ENCODE peak calls at places on chromosomes 13 and 19, in four cellular contexts. Q, F, E and Z are unnamed samples. For H3K9me3, the result is how much of the 10 kb centered on the place peaks cover.

GRCh38 chr19:46772170-46773017 is 16.0 kb downstream of the SLC1A5 start:
- DNase-seq in Q (no peak), F (no peak), E (no peak), Z (no peak)

GRCh38 chr13:47019977-47020376 is 123.1 kb upstream of the HTR2A start:
- DNase-seq in Q (no peak), F (no peak), E (no peak), Z (no peak)

GRCh38 chr19:7733376-7733775 is 1.5 kb upstream of the CLEC4G start:
- DNase-seq in Q (no peak), F (no peak), E (no peak), Z (no peak)

GRCh38 chr19:19549804-19550453 is 11.9 kb downstream of the CILP2 start:
- DNase-seq in Q (no peak), F (no peak), E (no peak), Z (no peak)

GRCh38 chr19:1758231-1758577 is 4.9 kb downstream of the ONECUT3 start:
- DNase-seq in Q (no peak), F (no peak), E (no peak), Z (no peak)

GRCh38 chr13:99982021-99982740 is 597 bp downstream of the ZIC2 start:
- DNase-seq in Q (no peak), F (no peak), E (no peak), Z (peak)

GRCh38 chr19:4639531-4640246 is 373 bp downstream of the TNFAIP8L1 start:
- DNase-seq in Q (peak), F (no peak), E (no peak), Z (peak)

GRCh38 chr19:43555185-43555770 is 20.0 kb downstream of the XRCC1 start:
- DNase-seq in Q (peak), F (peak), E (peak), Z (peak)

GRCh38 chr13:93227280-93227905 is 786 bp downstream of the GPC6 start:
- DNase-seq in Q (peak), F (no peak), E (no peak), Z (no peak)

GRCh38 chr19:41863209-41863931 is 3.3 kb downstream of the RPS19 start:
- DNase-seq in Q (no peak), F (no peak), E (no peak), Z (no peak)

GRCh38 chr13:83613524-83613923 is 268.8 kb downstream of the SLITRK1 start:
- DNase-seq in Q (no peak), F (no peak), E (no peak), Z (no peak)

GRCh38 chr13:75507027-75508001 is 25.3 kb upstream of the TBC1D4 start:
- DNase-seq in Q (no peak), F (no peak), E (no peak), Z (no peak)

GRCh38 chr13:39505151-39505550 is 97.8 kb downstream of the LHFPL6 start:
- DNase-seq in Q (no peak), F (no peak), E (no peak), Z (no peak)

GRCh38 chr19:46374526-46375475 is 27.9 kb downstream of the PPP5C start:
- DNase-seq in Q (no peak), F (no peak), E (no peak), Z (no peak)

GRCh38 chr13:27428160-27428559 is 3.7 kb downstream of the GTF3A start:
- DNase-seq in Q (no peak), F (no peak), E (no peak), Z (no peak)

GRCh38 chr13:112959206-112959605 is 9.8 kb upstream of the MCF2L start:
- DNase-seq in Q (no peak), F (no peak), E (peak), Z (no peak)

GRCh38 chr19:943551-944170 is 17.8 kb downstream of the ARID3A start:
- DNase-seq in Q (no peak), F (no peak), E (no peak), Z (peak)

GRCh38 chr13:51781246-51782022 is 22.5 kb downstream of the DHRS12 start:
- DNase-seq in Q (no peak), F (peak), E (no peak), Z (no peak)

GRCh38 chr19:2607712-2608601 is 94.5 kb downstream of the GNG7 start:
- DNase-seq in Q (no peak), F (no peak), E (no peak), Z (no peak)

GRCh38 chr13:50127726-50128291 is 112.6 kb downstream of the KCNRG start:
- DNase-seq in Q (no peak), F (no peak), E (no peak), Z (no peak)

GRCh38 chr13:72473321-72473720 is 254.1 kb downstream of the MZT1 start:
- DNase-seq in Q (no peak), F (no peak), E (no peak), Z (no peak)

GRCh38 chr13:73465629-73465974 is 406.8 kb downstream of the KLF5 start:
- DNase-seq in Q (no peak), F (no peak), E (no peak), Z (peak)

GRCh38 chr13:110447058-110447511 is 114.4 kb downstream of the RAB20 start:
- DNase-seq in Q (no peak), F (no peak), E (no peak), Z (no peak)

GRCh38 chr13:25990801-25991200 is 61.0 kb downstream of the SHISA2 start:
- DNase-seq in Q (no peak), F (no peak), E (no peak), Z (no peak)

GRCh38 chr19:16661480-16662034 is 618 bp downstream of the TMEM38A start:
- DNase-seq in Q (peak), F (peak), E (peak), Z (peak)

GRCh38 chr13:99959538-99960230 is 11.9 kb downstream of the ZIC5 start:
- DNase-seq in Q (no peak), F (peak), E (no peak), Z (no peak)

GRCh38 chr19:35585844-35586243 is at the start of gene PMIS2:
- DNase-seq in Q (no peak), F (no peak), E (no peak), Z (no peak)

GRCh38 chr19:51137812-51138425 is 4.2 kb upstream of the SIGLEC7 start:
- DNase-seq in Q (no peak), F (no peak), E (no peak), Z (no peak)

GRCh38 chr13:102825921-102826706 is 19.7 kb upstream of the ERCC5 start:
- DNase-seq in Q (no peak), F (no peak), E (no peak), Z (no peak)

GRCh38 chr13:52141299-52141698 is 12.4 kb upstream of the NEK5 start:
- DNase-seq in Q (no peak), F (no peak), E (no peak), Z (no peak)

GRCh38 chr13:24124789-24125476 is 35.6 kb upstream of the SPATA13 start:
- DNase-seq in Q (no peak), F (no peak), E (no peak), Z (no peak)

GRCh38 chr13:59976856-59977255 is 186.9 kb downstream of the DIAPH3 start:
- DNase-seq in Q (no peak), F (no peak), E (no peak), Z (no peak)

GRCh38 chr13:106129273-106129672 is 406.2 kb downstream of the EFNB2 start:
- DNase-seq in Q (no peak), F (no peak), E (no peak), Z (no peak)

GRCh38 chr19:12938536-12939291 is at the start of gene CALR:
- DNase-seq in Q (no peak), F (no peak), E (no peak), Z (no peak)

GRCh38 chr19:49222011-49222410 is 64.4 kb downstream of the TRPM4 start:
- DNase-seq in Q (no peak), F (no peak), E (no peak), Z (no peak)

GRCh38 chr19:30160426-30160825 is 211.8 kb upstream of the ZNF536 start:
- DNase-seq in Q (no peak), F (no peak), E (no peak), Z (no peak)

GRCh38 chr13:96034662-96035061 is 18.5 kb downstream of the UGGT2 start:
- DNase-seq in Q (no peak), F (peak), E (no peak), Z (no peak)

GRCh38 chr19:38650180-38650775 is 2.8 kb downstream of the ACTN4 start:
- DNase-seq in Q (no peak), F (peak), E (no peak), Z (peak)

GRCh38 chr13:31044658-31045620 is 112.5 kb downstream of the TEX26 start:
- DNase-seq in Q (no peak), F (no peak), E (no peak), Z (no peak)

GRCh38 chr13:95180513-95181245 is 120.6 kb downstream of the ABCC4 start:
- DNase-seq in Q (no peak), F (no peak), E (no peak), Z (no peak)

GRCh38 chr19:57623091-57623490 is 9.0 kb downstream of the ZNF134 start:
- DNase-seq in Q (no peak), F (no peak), E (no peak), Z (no peak)
- H3K9me3 ChIP-seq in Q (half or more), F (half or more), E (half or more), Z (half or more)

DNA sequence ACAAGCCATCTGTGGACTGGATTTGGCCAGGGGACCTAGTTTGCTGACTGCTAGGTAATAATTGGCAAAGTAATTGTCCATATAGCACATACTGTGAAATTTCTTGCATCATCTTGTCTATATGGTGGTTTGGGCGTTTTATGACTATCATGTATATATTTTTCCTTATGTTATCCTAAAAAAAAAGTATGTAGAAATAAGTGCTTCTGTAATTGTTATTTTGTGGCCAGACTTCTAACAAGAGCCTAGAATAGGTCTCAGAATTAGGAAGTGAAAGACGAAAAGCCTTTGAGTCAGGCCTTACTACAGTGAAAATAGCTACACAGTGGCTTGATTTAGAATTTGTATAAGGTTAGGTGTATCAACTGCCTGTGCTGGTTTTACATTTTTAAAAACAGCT is 4.2 kb downstream of the FNDC3A start:
- DNase-seq in Q (no peak), F (no peak), E (no peak), Z (no peak)
- H3K4me3 ChIP-seq in Q (no peak), F (peak), E (no peak), Z (no peak)

DNA sequence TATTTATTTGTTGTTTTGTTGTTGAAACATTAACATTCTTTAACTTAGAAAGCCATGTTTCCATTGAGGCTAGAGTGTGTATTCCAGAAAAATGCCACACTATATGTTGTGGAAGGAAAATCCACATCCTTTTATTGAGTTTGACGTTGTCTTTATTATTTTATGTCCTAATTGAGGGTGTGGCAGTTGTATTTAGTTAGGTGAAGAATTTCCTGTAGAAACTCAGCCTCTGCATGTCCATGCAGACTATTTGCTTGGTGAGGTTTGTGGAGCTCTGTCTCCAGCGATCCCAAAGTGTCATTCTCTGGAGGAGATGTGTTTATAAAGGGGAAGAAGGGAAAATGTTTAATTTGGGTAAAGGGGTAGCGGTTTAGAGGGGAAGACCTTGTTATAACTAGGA is 46.6 kb downstream of the AKAP11 start:
- DNase-seq in Q (no peak), F (no peak), E (no peak), Z (no peak)
- H3K9me3 ChIP-seq in Q (under half), F (under half), E (under half), Z (under half)

GRCh38 chr13:57635541-57635940 is 4.0 kb downstream of the PCDH17 start:
- DNase-seq in Q (no peak), F (no peak), E (no peak), Z (no peak)
- H3K4me3 ChIP-seq in Q (peak), F (peak), E (peak), Z (no peak)

DNA sequence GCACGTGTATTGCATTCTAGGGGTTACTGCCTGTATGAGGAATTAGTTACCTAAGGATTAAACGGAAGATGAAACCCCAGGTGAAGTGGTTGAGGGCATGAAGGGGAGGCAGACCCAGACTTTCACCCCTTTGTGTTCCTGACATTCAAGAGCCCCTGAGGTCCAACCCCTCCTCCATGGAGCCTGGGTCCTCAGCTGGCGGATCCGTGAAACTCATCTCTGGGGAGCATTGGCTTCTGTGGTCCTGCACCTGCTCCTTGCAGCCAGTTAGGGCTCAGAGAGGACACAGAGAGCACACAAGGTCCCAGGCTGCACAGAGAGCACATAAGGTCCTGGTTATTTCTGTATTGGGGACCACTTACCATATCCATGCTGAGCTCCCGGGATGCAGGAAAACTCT is 7.0 kb upstream of the LILRA1 start:
- DNase-seq in Q (no peak), F (no peak), E (no peak), Z (no peak)
- H3K9me3 ChIP-seq in Q (under half), F (under half), E (under half), Z (under half)